ENCODE peak calls at places on chromosome 5, in eight cellular contexts. One of them, this sample, is unnamed.

GRCh38 chr5:29897916-29898315 is 1295.6 kb upstream of the CDH6 start:
- DNase-seq in osteocyte: no peak
- DNase-seq in mesothelial cell of epicardium: no peak
- DNase-seq in neural crest cell: no peak
- DNase-seq in glutamatergic neuron: no peak
- DNase-seq in AG10803: no peak
- DNase-seq in right atrium auricular region: no peak
- DNase-seq in epithelial cell of esophagus: no peak
- DNase-seq in this sample: no peak

GRCh38 chr5:119315516-119315949 is 40.3 kb upstream of the TNFAIP8 start:
- DNase-seq in epithelial cell of esophagus: peak; percentile 68
- DNase-seq in right atrium auricular region: no peak
- DNase-seq in AG10803: peak; percentile 32
- DNase-seq in glutamatergic neuron: no peak
- DNase-seq in neural crest cell: no peak
- DNase-seq in mesothelial cell of epicardium: no peak
- DNase-seq in osteocyte: no peak
- DNase-seq in this sample: no peak

GRCh38 chr5:8184455-8185063 is 315.6 kb downstream of the MTRR start:
- DNase-seq in osteocyte: no peak
- DNase-seq in right atrium auricular region: no peak
- DNase-seq in neural crest cell: peak; percentile 53
- DNase-seq in AG10803: peak; percentile 7
- DNase-seq in mesothelial cell of epicardium: no peak
- DNase-seq in glutamatergic neuron: peak; percentile 82
- DNase-seq in epithelial cell of esophagus: peak; percentile 27
- DNase-seq in this sample: peak; percentile 72

GRCh38 chr5:39494099-39494498 is 69.3 kb upstream of the DAB2 start:
- DNase-seq in neural crest cell: no peak
- DNase-seq in AG10803: peak; percentile 88
- DNase-seq in glutamatergic neuron: no peak
- DNase-seq in epithelial cell of esophagus: no peak
- DNase-seq in right atrium auricular region: no peak
- DNase-seq in osteocyte: no peak
- DNase-seq in mesothelial cell of epicardium: no peak
- DNase-seq in this sample: no peak

GRCh38 chr5:161549106-161549505 is 2.6 kb upstream of the GABRB2 start:
- DNase-seq in neural crest cell: no peak
- DNase-seq in AG10803: peak; percentile 6
- DNase-seq in glutamatergic neuron: no peak
- DNase-seq in right atrium auricular region: no peak
- DNase-seq in mesothelial cell of epicardium: no peak
- DNase-seq in epithelial cell of esophagus: no peak
- DNase-seq in osteocyte: no peak
- DNase-seq in this sample: no peak

GRCh38 chr5:146962801-146963355 is 84.3 kb upstream of the PPP2R2B start:
- DNase-seq in AG10803: peak; percentile 40
- DNase-seq in epithelial cell of esophagus: peak; percentile 67
- DNase-seq in mesothelial cell of epicardium: no peak
- DNase-seq in right atrium auricular region: no peak
- DNase-seq in neural crest cell: no peak
- DNase-seq in osteocyte: no peak
- DNase-seq in glutamatergic neuron: no peak
- DNase-seq in this sample: no peak

GRCh38 chr5:175681975-175682354 is 24.1 kb downstream of the HRH2 start:
- DNase-seq in epithelial cell of esophagus: no peak
- DNase-seq in glutamatergic neuron: no peak
- DNase-seq in right atrium auricular region: no peak
- DNase-seq in neural crest cell: no peak
- DNase-seq in osteocyte: no peak
- DNase-seq in AG10803: no peak
- DNase-seq in mesothelial cell of epicardium: no peak
- DNase-seq in this sample: no peak

GRCh38 chr5:61767231-61768080 is 435.4 kb downstream of the ZSWIM6 start:
- DNase-seq in epithelial cell of esophagus: no peak
- DNase-seq in mesothelial cell of epicardium: no peak
- DNase-seq in neural crest cell: no peak
- DNase-seq in glutamatergic neuron: no peak
- DNase-seq in osteocyte: no peak
- DNase-seq in right atrium auricular region: no peak
- DNase-seq in AG10803: no peak
- DNase-seq in this sample: no peak

GRCh38 chr5:129622531-129622930 is 125.4 kb upstream of the MINAR2 start:
- DNase-seq in neural crest cell: no peak
- DNase-seq in osteocyte: no peak
- DNase-seq in AG10803: no peak
- DNase-seq in glutamatergic neuron: no peak
- DNase-seq in epithelial cell of esophagus: no peak
- DNase-seq in mesothelial cell of epicardium: no peak
- DNase-seq in right atrium auricular region: no peak
- DNase-seq in this sample: no peak

GRCh38 chr5:172870261-172870806 is 36.3 kb downstream of the ERGIC1 start:
- DNase-seq in mesothelial cell of epicardium: no peak
- DNase-seq in osteocyte: no peak
- DNase-seq in epithelial cell of esophagus: peak; percentile 95
- DNase-seq in neural crest cell: no peak
- DNase-seq in AG10803: peak; percentile 85
- DNase-seq in right atrium auricular region: peak; percentile 90
- DNase-seq in glutamatergic neuron: no peak
- DNase-seq in this sample: no peak

GRCh38 chr5:110309222-110309621 is 417.2 kb downstream of the TMEM232 start:
- DNase-seq in right atrium auricular region: no peak
- DNase-seq in AG10803: no peak
- DNase-seq in glutamatergic neuron: no peak
- DNase-seq in osteocyte: no peak
- DNase-seq in neural crest cell: no peak
- DNase-seq in epithelial cell of esophagus: no peak
- DNase-seq in mesothelial cell of epicardium: no peak
- DNase-seq in this sample: no peak

DNA sequence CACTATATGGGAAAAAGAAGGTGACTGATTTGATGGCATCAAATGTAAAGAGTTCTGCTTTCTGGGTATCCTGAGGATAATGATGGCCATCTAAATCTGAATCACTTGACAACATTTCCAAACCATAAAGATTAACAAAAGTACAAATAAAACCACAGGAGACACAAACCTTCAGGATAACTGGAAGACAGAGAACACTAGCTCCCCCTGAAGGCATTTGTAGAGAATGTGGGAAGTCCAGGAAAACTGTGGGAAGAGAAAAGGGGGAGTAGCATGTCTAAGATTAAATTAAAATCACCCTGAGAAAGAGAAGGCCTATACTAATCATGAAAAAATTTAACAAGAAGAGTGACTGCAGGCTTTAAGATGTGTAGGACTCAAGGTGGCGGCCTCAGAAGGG is 116.2 kb downstream of the PRELID2 start:
- DNase-seq in osteocyte: no peak
- DNase-seq in neural crest cell: no peak
- DNase-seq in epithelial cell of esophagus: peak; percentile 23
- DNase-seq in mesothelial cell of epicardium: no peak
- DNase-seq in right atrium auricular region: no peak
- DNase-seq in glutamatergic neuron: no peak
- DNase-seq in AG10803: peak; percentile 49
- DNase-seq in this sample: no peak
- TF ChIP-seq CTCF in osteocyte: peak; percentile 60
- TF ChIP-seq CTCF in neural crest cell: peak; percentile 51
- TF ChIP-seq CTCF in epithelial cell of esophagus: peak; percentile 52
- TF ChIP-seq CTCF in mesothelial cell of epicardium: no peak
- TF ChIP-seq CTCF in right atrium auricular region: peak; percentile 18
- TF ChIP-seq CTCF in glutamatergic neuron: peak; percentile 26
- TF ChIP-seq CTCF in AG10803: peak; percentile 77
- TF ChIP-seq CTCF in this sample: no peak

DNA sequence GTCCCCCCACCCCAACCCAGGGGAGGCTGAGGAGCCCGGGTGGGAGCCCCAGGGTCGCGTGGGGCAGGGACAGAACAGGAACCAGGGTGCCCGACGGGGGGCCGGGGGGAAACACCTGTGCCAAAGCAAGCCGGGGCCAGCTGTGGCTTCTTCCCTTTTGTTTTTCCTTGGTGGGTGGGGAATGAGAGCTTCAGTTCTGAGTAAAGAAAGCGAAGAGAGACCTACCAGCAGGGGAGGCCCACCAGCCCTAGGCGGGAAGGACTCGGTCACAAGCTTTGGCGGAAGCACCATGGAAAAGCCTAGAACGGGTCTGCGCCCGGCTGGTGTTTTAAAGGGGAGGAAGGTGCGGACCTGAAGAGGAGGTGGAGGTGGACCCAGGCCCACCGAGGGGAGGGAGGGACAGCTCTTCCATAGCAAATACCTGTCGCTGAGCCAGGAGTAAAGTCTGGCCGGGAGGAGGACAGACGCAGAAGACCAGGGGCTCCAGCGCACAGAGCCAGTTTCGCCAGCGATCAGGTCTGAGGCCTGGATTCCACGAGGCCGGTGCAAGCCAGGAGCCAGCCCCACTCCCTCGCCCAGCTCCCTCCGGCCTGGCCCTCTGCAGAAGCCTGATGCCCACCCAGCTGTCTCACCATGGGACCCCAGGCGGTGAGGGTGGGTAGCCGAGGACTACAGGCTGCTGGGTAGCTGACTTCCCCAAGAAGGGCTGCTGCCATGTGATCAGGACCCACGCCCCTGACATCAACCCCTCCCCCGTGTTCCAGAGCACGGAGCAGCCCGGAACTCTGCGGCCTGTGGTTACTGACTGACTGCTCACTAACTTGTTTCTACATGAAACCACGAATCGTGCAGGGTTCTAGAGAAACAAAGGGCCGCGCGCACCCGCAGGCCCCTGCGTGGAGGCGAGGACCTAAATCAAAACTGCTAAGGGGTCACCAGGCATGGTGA is 849 bp upstream of the MGAT1 start:
- DNase-seq in epithelial cell of esophagus: peak; percentile 85
- DNase-seq in glutamatergic neuron: no peak
- DNase-seq in osteocyte: no peak
- DNase-seq in right atrium auricular region: peak; percentile 72
- DNase-seq in neural crest cell: no peak
- DNase-seq in mesothelial cell of epicardium: no peak
- DNase-seq in AG10803: peak; percentile 61
- DNase-seq in this sample: peak; percentile 61
- TF ChIP-seq CTCF in epithelial cell of esophagus: peak; percentile 11
- TF ChIP-seq CTCF in glutamatergic neuron: no peak
- TF ChIP-seq CTCF in osteocyte: no peak
- TF ChIP-seq CTCF in right atrium auricular region: no peak
- TF ChIP-seq CTCF in neural crest cell: no peak
- TF ChIP-seq CTCF in mesothelial cell of epicardium: no peak
- TF ChIP-seq CTCF in AG10803: peak; percentile 27
- TF ChIP-seq CTCF in this sample: no peak

DNA sequence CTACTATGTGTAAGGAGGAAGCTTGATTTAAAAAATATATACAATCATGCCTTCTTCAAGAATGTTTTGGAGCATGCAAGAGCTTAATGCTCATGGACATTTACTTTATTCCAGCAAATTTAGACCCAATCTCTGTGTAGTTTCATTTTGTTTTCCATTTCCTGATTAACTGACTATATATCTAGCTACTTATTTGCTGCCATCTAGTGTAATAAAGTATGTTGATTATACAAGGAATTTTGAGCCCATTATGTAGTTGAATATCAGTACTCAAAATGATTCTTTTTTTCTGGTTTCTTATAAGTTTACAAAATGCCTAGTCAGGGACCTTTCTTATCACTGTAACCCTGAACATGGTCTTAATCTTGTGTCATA is 100.0 kb upstream of the CCDC152 start:
- DNase-seq in epithelial cell of esophagus: peak; percentile 24
- DNase-seq in osteocyte: no peak
- DNase-seq in AG10803: no peak
- DNase-seq in right atrium auricular region: no peak
- DNase-seq in glutamatergic neuron: no peak
- DNase-seq in neural crest cell: no peak
- DNase-seq in mesothelial cell of epicardium: no peak
- DNase-seq in this sample: no peak
- TF ChIP-seq CTCF in epithelial cell of esophagus: peak; percentile 6
- TF ChIP-seq CTCF in osteocyte: peak; percentile 20
- TF ChIP-seq CTCF in AG10803: peak; percentile 2
- TF ChIP-seq CTCF in right atrium auricular region: peak; percentile 55
- TF ChIP-seq CTCF in glutamatergic neuron: no peak
- TF ChIP-seq CTCF in neural crest cell: no peak
- TF ChIP-seq CTCF in mesothelial cell of epicardium: no peak
- TF ChIP-seq CTCF in this sample: no peak

GRCh38 chr5:93299596-93300308 is 281.3 kb downstream of the NR2F1-AS1 start:
- DNase-seq in AG10803: no peak
- DNase-seq in osteocyte: no peak
- DNase-seq in glutamatergic neuron: no peak
- DNase-seq in neural crest cell: no peak
- DNase-seq in epithelial cell of esophagus: no peak
- DNase-seq in mesothelial cell of epicardium: no peak
- DNase-seq in right atrium auricular region: no peak
- DNase-seq in this sample: no peak
- TF ChIP-seq CTCF in AG10803: no peak
- TF ChIP-seq CTCF in osteocyte: no peak
- TF ChIP-seq CTCF in glutamatergic neuron: no peak
- TF ChIP-seq CTCF in neural crest cell: no peak
- TF ChIP-seq CTCF in epithelial cell of esophagus: no peak
- TF ChIP-seq CTCF in mesothelial cell of epicardium: no peak
- TF ChIP-seq CTCF in right atrium auricular region: no peak
- TF ChIP-seq CTCF in this sample: no peak

DNA sequence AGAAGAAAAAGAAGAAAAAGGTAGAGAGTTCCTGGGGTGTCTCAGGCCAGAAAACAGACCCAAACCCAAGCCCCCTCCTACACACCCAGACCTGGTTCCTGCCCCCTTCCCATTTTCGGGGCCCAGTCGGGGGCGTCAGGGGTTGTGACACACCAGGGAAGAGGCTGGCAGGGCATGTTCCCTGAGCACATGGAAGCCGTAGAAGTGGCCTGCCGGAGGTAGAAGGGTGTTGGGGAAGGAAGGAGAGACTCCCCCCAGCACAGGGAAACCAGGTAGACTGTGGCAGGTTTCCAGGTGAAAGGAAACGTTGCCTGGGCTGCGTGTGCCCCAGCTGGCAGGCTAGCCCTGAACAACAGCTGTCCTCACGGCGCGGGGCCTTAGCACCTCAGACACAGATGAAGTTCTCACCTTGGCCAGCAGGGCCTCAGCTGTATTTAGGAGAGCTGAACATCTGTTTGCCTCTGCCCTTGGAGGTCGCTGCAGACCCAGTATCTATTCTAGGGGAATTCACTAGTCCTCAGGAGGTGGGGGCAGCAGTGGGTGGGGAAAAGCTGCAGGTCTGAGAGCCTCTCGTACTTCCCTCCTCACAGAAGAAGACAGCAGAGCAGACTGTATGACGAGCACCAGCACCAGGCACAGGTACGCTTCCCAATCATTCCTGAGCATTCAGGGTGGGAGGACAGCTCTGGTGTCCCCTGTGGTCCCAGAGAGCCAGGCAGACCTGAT is 14.1 kb downstream of the CD74 start:
- DNase-seq in AG10803: no peak
- DNase-seq in glutamatergic neuron: no peak
- DNase-seq in neural crest cell: no peak
- DNase-seq in right atrium auricular region: no peak
- DNase-seq in mesothelial cell of epicardium: no peak
- DNase-seq in osteocyte: no peak
- DNase-seq in epithelial cell of esophagus: peak; percentile 22
- DNase-seq in this sample: peak; percentile 49
- TF ChIP-seq CTCF in AG10803: peak; percentile 3
- TF ChIP-seq CTCF in glutamatergic neuron: peak; percentile 59
- TF ChIP-seq CTCF in neural crest cell: peak; percentile 47
- TF ChIP-seq CTCF in right atrium auricular region: no peak
- TF ChIP-seq CTCF in mesothelial cell of epicardium: peak; percentile 54
- TF ChIP-seq CTCF in osteocyte: no peak
- TF ChIP-seq CTCF in epithelial cell of esophagus: peak; percentile 24
- TF ChIP-seq CTCF in this sample: peak; percentile 53